ENCODE peak calls at places on chromosomes 5 and 9, in ten cellular contexts. One of them, this sample, is unnamed.

GRCh38 chr5:120413706-120414105 is 50.4 kb upstream of the PRR16 start:
- DNase-seq in left lung: no peak
- DNase-seq in NCI-H510A treated with DMSO at 0.1 percent for 48 hours: no peak
- DNase-seq in AML-193: no peak
- DNase-seq in kidney tubule cell: peak
- DNase-seq in body of pancreas: no peak
- DNase-seq in endothelial cell: no peak
- DNase-seq in lower lobe of right lung: no peak
- DNase-seq in nucleus accumbens: no peak
- DNase-seq in AG09319: no peak
- DNase-seq in this sample: no peak

GRCh38 chr9:128204858-128205257 is 1.7 kb downstream of the DNM1 start:
- DNase-seq in left lung: no peak
- DNase-seq in NCI-H510A treated with DMSO at 0.1 percent for 48 hours: no peak
- DNase-seq in AML-193: no peak
- DNase-seq in kidney tubule cell: no peak
- DNase-seq in body of pancreas: no peak
- DNase-seq in endothelial cell: no peak
- DNase-seq in lower lobe of right lung: no peak
- DNase-seq in nucleus accumbens: no peak
- DNase-seq in AG09319: no peak
- DNase-seq in this sample: no peak

GRCh38 chr5:11733840-11734192 is 170.4 kb downstream of the CTNND2 start:
- DNase-seq in left lung: no peak
- DNase-seq in NCI-H510A treated with DMSO at 0.1 percent for 48 hours: no peak
- DNase-seq in AML-193: no peak
- DNase-seq in kidney tubule cell: no peak
- DNase-seq in body of pancreas: no peak
- DNase-seq in endothelial cell: no peak
- DNase-seq in lower lobe of right lung: no peak
- DNase-seq in nucleus accumbens: no peak
- DNase-seq in AG09319: no peak
- DNase-seq in this sample: no peak

GRCh38 chr5:41921874-41922273 is 3.2 kb upstream of the FBXO4 start:
- DNase-seq in left lung: no peak
- DNase-seq in NCI-H510A treated with DMSO at 0.1 percent for 48 hours: no peak
- DNase-seq in AML-193: no peak
- DNase-seq in kidney tubule cell: peak
- DNase-seq in body of pancreas: no peak
- DNase-seq in endothelial cell: no peak
- DNase-seq in lower lobe of right lung: no peak
- DNase-seq in nucleus accumbens: no peak
- DNase-seq in AG09319: no peak
- DNase-seq in this sample: no peak

GRCh38 chr9:114811969-114812636 is 6.3 kb upstream of the TNFSF15 start:
- DNase-seq in left lung: no peak
- DNase-seq in NCI-H510A treated with DMSO at 0.1 percent for 48 hours: no peak
- DNase-seq in AML-193: no peak
- DNase-seq in kidney tubule cell: peak
- DNase-seq in body of pancreas: no peak
- DNase-seq in endothelial cell: no peak
- DNase-seq in lower lobe of right lung: no peak
- DNase-seq in nucleus accumbens: no peak
- DNase-seq in AG09319: no peak
- DNase-seq in this sample: no peak

GRCh38 chr9:20914556-20914955 is 116.9 kb downstream of the HACD4 start:
- DNase-seq in left lung: no peak
- DNase-seq in NCI-H510A treated with DMSO at 0.1 percent for 48 hours: no peak
- DNase-seq in AML-193: no peak
- DNase-seq in kidney tubule cell: no peak
- DNase-seq in body of pancreas: no peak
- DNase-seq in endothelial cell: no peak
- DNase-seq in lower lobe of right lung: no peak
- DNase-seq in nucleus accumbens: no peak
- DNase-seq in AG09319: no peak
- DNase-seq in this sample: no peak

GRCh38 chr9:113620377-113621161 is 157.0 kb downstream of the RGS3 start:
- DNase-seq in left lung: peak
- DNase-seq in NCI-H510A treated with DMSO at 0.1 percent for 48 hours: peak
- DNase-seq in AML-193: no peak
- DNase-seq in kidney tubule cell: peak
- DNase-seq in body of pancreas: peak
- DNase-seq in endothelial cell: peak
- DNase-seq in lower lobe of right lung: no peak
- DNase-seq in nucleus accumbens: no peak
- DNase-seq in AG09319: peak
- DNase-seq in this sample: peak

GRCh38 chr5:91224969-91225368 is 158.1 kb downstream of the ARRDC3 start:
- DNase-seq in left lung: no peak
- DNase-seq in NCI-H510A treated with DMSO at 0.1 percent for 48 hours: peak
- DNase-seq in AML-193: no peak
- DNase-seq in kidney tubule cell: peak
- DNase-seq in body of pancreas: no peak
- DNase-seq in endothelial cell: no peak
- DNase-seq in lower lobe of right lung: no peak
- DNase-seq in nucleus accumbens: no peak
- DNase-seq in AG09319: no peak
- DNase-seq in this sample: no peak

GRCh38 chr5:8842906-8843590 is 702.8 kb downstream of the SEMA5A start:
- DNase-seq in left lung: no peak
- DNase-seq in NCI-H510A treated with DMSO at 0.1 percent for 48 hours: peak
- DNase-seq in AML-193: no peak
- DNase-seq in kidney tubule cell: peak
- DNase-seq in body of pancreas: no peak
- DNase-seq in endothelial cell: no peak
- DNase-seq in lower lobe of right lung: no peak
- DNase-seq in nucleus accumbens: peak
- DNase-seq in AG09319: peak
- DNase-seq in this sample: no peak

GRCh38 chr9:104091708-104092107 is 2.4 kb upstream of the SMC2 start:
- DNase-seq in left lung: peak
- DNase-seq in NCI-H510A treated with DMSO at 0.1 percent for 48 hours: peak
- DNase-seq in AML-193: peak
- DNase-seq in kidney tubule cell: peak
- DNase-seq in body of pancreas: no peak
- DNase-seq in endothelial cell: no peak
- DNase-seq in lower lobe of right lung: no peak
- DNase-seq in nucleus accumbens: no peak
- DNase-seq in AG09319: no peak
- DNase-seq in this sample: no peak

GRCh38 chr5:124262443-124262842 is 484.0 kb downstream of the ZNF608 start:
- DNase-seq in left lung: no peak
- DNase-seq in NCI-H510A treated with DMSO at 0.1 percent for 48 hours: no peak
- DNase-seq in AML-193: no peak
- DNase-seq in kidney tubule cell: no peak
- DNase-seq in body of pancreas: no peak
- DNase-seq in endothelial cell: no peak
- DNase-seq in lower lobe of right lung: no peak
- DNase-seq in nucleus accumbens: no peak
- DNase-seq in AG09319: no peak
- DNase-seq in this sample: no peak

GRCh38 chr9:64773491-64773931 is 511.5 kb downstream of the FOXD4L5 start:
- DNase-seq in left lung: no peak
- DNase-seq in NCI-H510A treated with DMSO at 0.1 percent for 48 hours: no peak
- DNase-seq in AML-193: no peak
- DNase-seq in kidney tubule cell: peak
- DNase-seq in body of pancreas: peak
- DNase-seq in endothelial cell: no peak
- DNase-seq in lower lobe of right lung: peak
- DNase-seq in nucleus accumbens: no peak
- DNase-seq in AG09319: no peak
- DNase-seq in this sample: peak

GRCh38 chr5:104513621-104514020 is 951.0 kb upstream of the NUDT12 start:
- DNase-seq in left lung: no peak
- DNase-seq in NCI-H510A treated with DMSO at 0.1 percent for 48 hours: no peak
- DNase-seq in AML-193: no peak
- DNase-seq in kidney tubule cell: no peak
- DNase-seq in body of pancreas: no peak
- DNase-seq in endothelial cell: no peak
- DNase-seq in lower lobe of right lung: no peak
- DNase-seq in nucleus accumbens: no peak
- DNase-seq in AG09319: no peak
- DNase-seq in this sample: no peak

This sample was measured in suprapubic skin.